ENCODE peak calls at places on chromosome 19, in six cellular contexts. One of them, this sample, is unnamed.
A peak's percentile ranks its signal among the peaks of the same experiment; 100 is the strongest.

GRCh38 chr19:33720691-33721682 is 75.7 kb upstream of the KCTD15 start:
- DNase-seq in AG10803: no peak
- DNase-seq in ovary: no peak
- DNase-seq in dorsolateral prefrontal cortex: no peak
- DNase-seq in uterus: no peak
- DNase-seq in progenitor cell of endocrine pancreas: no peak
- DNase-seq in this sample: no peak

GRCh38 chr19:3480383-3481091 is at the start of gene SMIM24:
- DNase-seq in uterus: no peak
- DNase-seq in dorsolateral prefrontal cortex: no peak
- DNase-seq in ovary: no peak
- DNase-seq in progenitor cell of endocrine pancreas: no peak
- DNase-seq in AG10803: no peak
- DNase-seq in this sample: no peak

GRCh38 chr19:3176715-3177501 is 1.7 kb upstream of the S1PR4 start:
- DNase-seq in AG10803: peak; percentile 63
- DNase-seq in ovary: no peak
- DNase-seq in dorsolateral prefrontal cortex: no peak
- DNase-seq in progenitor cell of endocrine pancreas: no peak
- DNase-seq in uterus: no peak
- DNase-seq in this sample: no peak

GRCh38 chr19:39038098-39038497 is 5.7 kb upstream of the FBXO27 start:
- DNase-seq in AG10803: peak; percentile 27
- DNase-seq in uterus: peak; percentile 18
- DNase-seq in ovary: no peak
- DNase-seq in progenitor cell of endocrine pancreas: no peak
- DNase-seq in dorsolateral prefrontal cortex: peak; percentile 39
- DNase-seq in this sample: no peak

GRCh38 chr19:38650911-38651584 is 3.6 kb downstream of the ACTN4 start:
- DNase-seq in ovary: no peak
- DNase-seq in dorsolateral prefrontal cortex: no peak
- DNase-seq in progenitor cell of endocrine pancreas: no peak
- DNase-seq in uterus: peak; percentile 54
- DNase-seq in AG10803: peak; percentile 95
- DNase-seq in this sample: no peak

GRCh38 chr19:19520989-19521388 is 5.0 kb downstream of the NDUFA13 start:
- DNase-seq in uterus: no peak
- DNase-seq in AG10803: no peak
- DNase-seq in progenitor cell of endocrine pancreas: no peak
- DNase-seq in ovary: no peak
- DNase-seq in dorsolateral prefrontal cortex: no peak
- DNase-seq in this sample: no peak

GRCh38 chr19:41426116-41426841 is 895 bp downstream of the B3GNT8 start:
- DNase-seq in progenitor cell of endocrine pancreas: no peak
- DNase-seq in AG10803: no peak
- DNase-seq in dorsolateral prefrontal cortex: no peak
- DNase-seq in ovary: peak; percentile 48
- DNase-seq in uterus: no peak
- DNase-seq in this sample: no peak

GRCh38 chr19:10919352-10920287 is 8.8 kb downstream of the YIPF2 start:
- DNase-seq in progenitor cell of endocrine pancreas: no peak
- DNase-seq in ovary: no peak
- DNase-seq in dorsolateral prefrontal cortex: no peak
- DNase-seq in AG10803: no peak
- DNase-seq in uterus: no peak
- DNase-seq in this sample: no peak

GRCh38 chr19:7326105-7326877 is 22.4 kb upstream of the ARHGEF18 start:
- DNase-seq in ovary: no peak
- DNase-seq in dorsolateral prefrontal cortex: no peak
- DNase-seq in uterus: no peak
- DNase-seq in progenitor cell of endocrine pancreas: no peak
- DNase-seq in AG10803: peak; percentile 5
- DNase-seq in this sample: no peak

GRCh38 chr19:35847911-35848310 is 4.4 kb downstream of the NPHS1 start:
- DNase-seq in AG10803: no peak
- DNase-seq in dorsolateral prefrontal cortex: no peak
- DNase-seq in uterus: no peak
- DNase-seq in progenitor cell of endocrine pancreas: no peak
- DNase-seq in ovary: no peak
- DNase-seq in this sample: no peak

GRCh38 chr19:2411709-2412108 is 15.7 kb downstream of the TIMM13 start:
- DNase-seq in ovary: no peak
- DNase-seq in AG10803: no peak
- DNase-seq in uterus: no peak
- DNase-seq in dorsolateral prefrontal cortex: no peak
- DNase-seq in progenitor cell of endocrine pancreas: no peak
- DNase-seq in this sample: no peak

GRCh38 chr19:18044825-18045304 is 36.9 kb downstream of the ARRDC2 start:
- DNase-seq in dorsolateral prefrontal cortex: peak; percentile 57
- DNase-seq in uterus: peak; percentile 38
- DNase-seq in AG10803: peak; percentile 67
- DNase-seq in progenitor cell of endocrine pancreas: peak; percentile 28
- DNase-seq in ovary: peak; percentile 33
- DNase-seq in this sample: peak; percentile 84

GRCh38 chr19:11444059-11444458 is 8.6 kb downstream of the PRKCSH start:
- DNase-seq in AG10803: no peak
- DNase-seq in progenitor cell of endocrine pancreas: no peak
- DNase-seq in ovary: no peak
- DNase-seq in uterus: no peak
- DNase-seq in dorsolateral prefrontal cortex: no peak
- DNase-seq in this sample: peak; percentile 70

GRCh38 chr19:8552810-8553209 is 24.4 kb downstream of the MYO1F start:
- DNase-seq in progenitor cell of endocrine pancreas: no peak
- DNase-seq in dorsolateral prefrontal cortex: no peak
- DNase-seq in AG10803: peak; percentile 9
- DNase-seq in uterus: no peak
- DNase-seq in ovary: no peak
- DNase-seq in this sample: no peak

GRCh38 chr19:57241181-57241580 is 749 bp downstream of the ZNF805 start:
- DNase-seq in AG10803: peak; percentile 36
- DNase-seq in progenitor cell of endocrine pancreas: no peak
- DNase-seq in dorsolateral prefrontal cortex: no peak
- DNase-seq in ovary: no peak
- DNase-seq in uterus: no peak
- DNase-seq in this sample: no peak

GRCh38 chr19:18113827-18114226 is 16.2 kb downstream of the MAST3 start:
- DNase-seq in AG10803: no peak
- DNase-seq in uterus: no peak
- DNase-seq in progenitor cell of endocrine pancreas: no peak
- DNase-seq in dorsolateral prefrontal cortex: no peak
- DNase-seq in ovary: no peak
- DNase-seq in this sample: no peak

DNA sequence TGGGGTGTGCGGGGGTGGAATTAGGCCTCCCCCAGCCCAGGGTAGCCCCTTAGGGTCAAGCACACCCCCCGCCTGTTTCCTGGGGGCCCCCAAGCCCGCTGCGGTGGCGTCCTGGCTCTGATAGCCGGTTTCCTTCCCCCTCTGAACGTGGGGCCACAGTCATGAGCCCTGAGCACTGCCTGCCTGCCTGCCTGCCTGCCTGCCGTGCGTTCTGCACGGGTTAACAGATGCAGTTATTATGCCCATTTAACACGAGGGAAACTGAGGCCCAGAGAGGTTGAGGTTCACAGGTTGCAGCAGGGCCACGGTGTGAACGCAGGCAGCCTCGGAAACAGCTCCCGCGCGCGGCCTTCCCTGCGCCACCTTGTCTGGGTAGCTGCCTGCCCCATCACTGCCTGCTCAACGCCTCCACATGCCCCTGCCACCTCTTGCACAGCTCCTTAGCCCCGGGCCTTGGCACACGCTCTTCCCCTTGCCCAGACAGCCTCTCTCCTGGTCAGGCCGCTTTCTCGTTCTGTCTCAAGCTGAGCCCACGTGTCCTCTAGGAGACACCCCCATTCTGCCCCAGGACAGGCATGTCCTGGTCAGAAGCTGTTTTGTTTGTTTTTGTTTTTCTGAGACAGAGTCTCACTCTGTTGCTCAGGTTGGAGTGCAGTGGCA is 1.2 kb upstream of the GAMT start:
- DNase-seq in uterus: no peak
- DNase-seq in progenitor cell of endocrine pancreas: no peak
- DNase-seq in AG10803: no peak
- DNase-seq in dorsolateral prefrontal cortex: no peak
- DNase-seq in ovary: no peak
- DNase-seq in this sample: no peak
- TF ChIP-seq CTCF in uterus: no peak
- TF ChIP-seq CTCF in progenitor cell of endocrine pancreas: no peak
- TF ChIP-seq CTCF in AG10803: no peak
- TF ChIP-seq CTCF in dorsolateral prefrontal cortex: no peak
- TF ChIP-seq CTCF in ovary: no peak
- TF ChIP-seq CTCF in this sample: no peak

GRCh38 chr19:16001481-16002312 is 52.9 kb downstream of the OR10H4 start:
- DNase-seq in AG10803: peak; percentile 77
- DNase-seq in progenitor cell of endocrine pancreas: no peak
- DNase-seq in ovary: no peak
- DNase-seq in dorsolateral prefrontal cortex: no peak
- DNase-seq in uterus: peak; percentile 46
- DNase-seq in this sample: no peak
- TF ChIP-seq CTCF in AG10803: no peak
- TF ChIP-seq CTCF in progenitor cell of endocrine pancreas: no peak
- TF ChIP-seq CTCF in ovary: no peak
- TF ChIP-seq CTCF in dorsolateral prefrontal cortex: no peak
- TF ChIP-seq CTCF in uterus: no peak
- TF ChIP-seq CTCF in this sample: no peak

GRCh38 chr19:741506-742131 is 9.3 kb upstream of the MISP start:
- DNase-seq in uterus: no peak
- DNase-seq in AG10803: no peak
- DNase-seq in dorsolateral prefrontal cortex: no peak
- DNase-seq in ovary: no peak
- DNase-seq in progenitor cell of endocrine pancreas: no peak
- DNase-seq in this sample: no peak

GRCh38 chr19:742540-743075 is 8.3 kb upstream of the MISP start:
- DNase-seq in uterus: no peak
- DNase-seq in ovary: no peak
- DNase-seq in dorsolateral prefrontal cortex: no peak
- DNase-seq in progenitor cell of endocrine pancreas: no peak
- DNase-seq in AG10803: no peak
- DNase-seq in this sample: no peak

GRCh38 chr19:738509-739128 is 12.3 kb upstream of the MISP start:
- DNase-seq in dorsolateral prefrontal cortex: no peak
- DNase-seq in uterus: no peak
- DNase-seq in AG10803: no peak
- DNase-seq in progenitor cell of endocrine pancreas: no peak
- DNase-seq in ovary: no peak
- DNase-seq in this sample: no peak

GRCh38 chr19:737591-738093 is 13.3 kb upstream of the MISP start:
- DNase-seq in uterus: peak; percentile 47
- DNase-seq in dorsolateral prefrontal cortex: no peak
- DNase-seq in AG10803: peak; percentile 9
- DNase-seq in ovary: no peak
- DNase-seq in progenitor cell of endocrine pancreas: peak; percentile 49
- DNase-seq in this sample: no peak

DNA sequence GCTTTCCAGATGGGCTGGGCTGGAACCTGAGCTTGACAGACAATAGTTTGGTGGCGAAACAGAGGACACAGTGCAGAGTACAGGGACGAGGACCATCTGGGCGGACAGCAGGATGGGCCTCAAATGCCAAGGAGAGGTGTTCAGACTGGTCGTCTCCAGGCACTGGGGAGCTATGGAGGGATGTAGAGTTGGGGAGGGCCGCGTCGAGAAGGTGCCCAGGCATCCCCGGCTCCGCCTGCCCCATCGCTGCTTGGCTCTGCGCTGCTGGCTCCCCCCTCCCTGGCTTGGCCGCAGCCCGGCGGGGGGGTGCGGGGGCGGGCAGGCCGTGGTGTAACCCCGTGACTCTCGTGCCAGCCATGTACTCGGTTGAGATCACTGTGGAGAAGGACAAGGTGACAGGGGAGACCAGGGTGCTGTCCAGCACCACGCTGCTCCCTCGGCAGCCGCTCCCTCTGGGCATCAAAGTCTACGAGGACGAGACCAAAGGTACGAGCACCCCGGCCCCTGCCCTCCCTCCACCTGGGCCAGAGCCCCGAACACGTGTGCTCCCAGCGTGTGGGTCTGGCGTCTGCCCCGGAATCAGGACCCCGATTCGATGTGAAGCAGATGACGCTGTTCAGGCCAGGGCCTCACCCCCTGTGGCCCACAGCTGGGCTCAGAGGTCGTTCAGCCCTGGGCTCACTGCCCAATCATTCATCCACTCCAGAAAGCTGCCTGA is 10.8 kb upstream of the MISP start:
- DNase-seq in ovary: no peak
- DNase-seq in dorsolateral prefrontal cortex: no peak
- DNase-seq in progenitor cell of endocrine pancreas: no peak
- DNase-seq in AG10803: no peak
- DNase-seq in uterus: no peak
- DNase-seq in this sample: no peak
- TF ChIP-seq CTCF in ovary: no peak
- TF ChIP-seq CTCF in dorsolateral prefrontal cortex: no peak
- TF ChIP-seq CTCF in progenitor cell of endocrine pancreas: no peak
- TF ChIP-seq CTCF in AG10803: no peak
- TF ChIP-seq CTCF in uterus: no peak
- TF ChIP-seq CTCF in this sample: no peak

GRCh38 chr19:44539236-44539819 is 9.9 kb upstream of the CEACAM20 start:
- DNase-seq in uterus: no peak
- DNase-seq in progenitor cell of endocrine pancreas: no peak
- DNase-seq in ovary: no peak
- DNase-seq in dorsolateral prefrontal cortex: no peak
- DNase-seq in AG10803: peak; percentile 22
- DNase-seq in this sample: peak; percentile 24
- TF ChIP-seq CTCF in uterus: no peak
- TF ChIP-seq CTCF in progenitor cell of endocrine pancreas: no peak
- TF ChIP-seq CTCF in ovary: no peak
- TF ChIP-seq CTCF in dorsolateral prefrontal cortex: no peak
- TF ChIP-seq CTCF in AG10803: no peak
- TF ChIP-seq CTCF in this sample: no peak

This sample was measured in coronary artery.